ENCODE peak calls at places on chromosomes 11 and 22, in ten cellular contexts. One of them, this sample, is unnamed. For H3K4me1, the result is how much of the 10 kb centered on the place peaks cover.

GRCh38 chr22:40597541-40598453 is 38.7 kb downstream of the MRTFA start:
- DNase-seq in IMR-90: peak
- DNase-seq in Peyer's patch: no peak
- DNase-seq in H1: no peak
- DNase-seq in ovary: no peak
- DNase-seq in body of pancreas: no peak
- DNase-seq in testis: no peak
- DNase-seq in spleen: no peak
- DNase-seq in right lobe of liver: no peak
- DNase-seq in A549: no peak
- DNase-seq in this sample: no peak

GRCh38 chr11:561148-562003 is 606 bp downstream of the RASSF7 start:
- DNase-seq in IMR-90: no peak
- DNase-seq in Peyer's patch: peak
- DNase-seq in H1: peak
- DNase-seq in testis: peak
- DNase-seq in body of pancreas: peak
- DNase-seq in A549: peak
- DNase-seq in right lobe of liver: peak
- DNase-seq in ovary: no peak
- DNase-seq in spleen: no peak
- DNase-seq in this sample: no peak

GRCh38 chr22:31646186-31647019 is 15.6 kb downstream of the PISD start:
- DNase-seq in IMR-90: peak
- DNase-seq in ovary: no peak
- DNase-seq in spleen: no peak
- DNase-seq in H1: no peak
- DNase-seq in testis: no peak
- DNase-seq in body of pancreas: no peak
- DNase-seq in Peyer's patch: no peak
- DNase-seq in A549: peak
- DNase-seq in right lobe of liver: no peak
- DNase-seq in this sample: no peak

GRCh38 chr11:125397421-125397820 is 98.6 kb downstream of the FEZ1 start:
- DNase-seq in spleen: peak
- DNase-seq in body of pancreas: no peak
- DNase-seq in A549: no peak
- DNase-seq in right lobe of liver: no peak
- DNase-seq in IMR-90: no peak
- DNase-seq in Peyer's patch: no peak
- DNase-seq in testis: no peak
- DNase-seq in ovary: no peak
- DNase-seq in H1: no peak
- DNase-seq in this sample: no peak

GRCh38 chr11:119421351-119421750 is 1.6 kb downstream of the THY1 start:
- DNase-seq in right lobe of liver: no peak
- DNase-seq in H1: no peak
- DNase-seq in body of pancreas: no peak
- DNase-seq in A549: no peak
- DNase-seq in IMR-90: peak
- DNase-seq in spleen: no peak
- DNase-seq in testis: no peak
- DNase-seq in Peyer's patch: no peak
- DNase-seq in ovary: no peak
- DNase-seq in this sample: no peak

GRCh38 chr11:115178705-115179104 is 325.5 kb downstream of the CADM1 start:
- DNase-seq in Peyer's patch: no peak
- DNase-seq in A549: no peak
- DNase-seq in H1: no peak
- DNase-seq in spleen: no peak
- DNase-seq in ovary: no peak
- DNase-seq in IMR-90: no peak
- DNase-seq in right lobe of liver: no peak
- DNase-seq in body of pancreas: no peak
- DNase-seq in testis: no peak
- DNase-seq in this sample: no peak

GRCh38 chr11:20374746-20375305 is 11.3 kb downstream of the HTATIP2 start:
- DNase-seq in Peyer's patch: peak
- DNase-seq in right lobe of liver: no peak
- DNase-seq in body of pancreas: no peak
- DNase-seq in A549: no peak
- DNase-seq in spleen: no peak
- DNase-seq in H1: no peak
- DNase-seq in ovary: no peak
- DNase-seq in testis: no peak
- DNase-seq in IMR-90: peak
- DNase-seq in this sample: no peak

GRCh38 chr11:4704790-4705334 is 278 bp downstream of the MMP26 start:
- DNase-seq in right lobe of liver: no peak
- DNase-seq in H1: peak
- DNase-seq in spleen: no peak
- DNase-seq in ovary: no peak
- DNase-seq in testis: no peak
- DNase-seq in body of pancreas: no peak
- DNase-seq in A549: no peak
- DNase-seq in IMR-90: no peak
- DNase-seq in Peyer's patch: no peak
- DNase-seq in this sample: no peak

GRCh38 chr11:34136420-34136819 is 31.0 kb downstream of the NAT10 start:
- DNase-seq in Peyer's patch: no peak
- DNase-seq in spleen: no peak
- DNase-seq in H1: no peak
- DNase-seq in IMR-90: no peak
- DNase-seq in A549: no peak
- DNase-seq in ovary: no peak
- DNase-seq in body of pancreas: no peak
- DNase-seq in right lobe of liver: no peak
- DNase-seq in testis: no peak
- DNase-seq in this sample: no peak

GRCh38 chr22:42376721-42377177 is 55.5 kb downstream of the NFAM1 start:
- DNase-seq in testis: peak
- DNase-seq in IMR-90: peak
- DNase-seq in H1: no peak
- DNase-seq in A549: no peak
- DNase-seq in ovary: no peak
- DNase-seq in body of pancreas: peak
- DNase-seq in right lobe of liver: peak
- DNase-seq in Peyer's patch: peak
- DNase-seq in spleen: peak
- DNase-seq in this sample: peak

GRCh38 chr11:11535611-11536010 is 86.2 kb downstream of the GALNT18 start:
- DNase-seq in body of pancreas: no peak
- DNase-seq in ovary: no peak
- DNase-seq in H1: no peak
- DNase-seq in right lobe of liver: no peak
- DNase-seq in A549: no peak
- DNase-seq in IMR-90: no peak
- DNase-seq in Peyer's patch: no peak
- DNase-seq in testis: no peak
- DNase-seq in spleen: no peak
- DNase-seq in this sample: no peak

GRCh38 chr11:34188181-34188580 is 82.8 kb downstream of the NAT10 start:
- DNase-seq in body of pancreas: no peak
- DNase-seq in Peyer's patch: no peak
- DNase-seq in ovary: no peak
- DNase-seq in A549: no peak
- DNase-seq in spleen: no peak
- DNase-seq in testis: no peak
- DNase-seq in IMR-90: no peak
- DNase-seq in right lobe of liver: no peak
- DNase-seq in H1: no peak
- DNase-seq in this sample: no peak

GRCh38 chr11:56885182-56885581 is 103.5 kb upstream of the OR5AK2 start:
- DNase-seq in IMR-90: no peak
- DNase-seq in right lobe of liver: no peak
- DNase-seq in ovary: no peak
- DNase-seq in H1: no peak
- DNase-seq in body of pancreas: peak
- DNase-seq in A549: no peak
- DNase-seq in Peyer's patch: peak
- DNase-seq in testis: no peak
- DNase-seq in spleen: no peak
- DNase-seq in this sample: no peak

GRCh38 chr11:56887940-56888339 is 100.8 kb upstream of the OR5AK2 start:
- DNase-seq in right lobe of liver: no peak
- DNase-seq in IMR-90: no peak
- DNase-seq in ovary: no peak
- DNase-seq in H1: no peak
- DNase-seq in body of pancreas: no peak
- DNase-seq in testis: no peak
- DNase-seq in spleen: no peak
- DNase-seq in Peyer's patch: no peak
- DNase-seq in A549: no peak
- DNase-seq in this sample: no peak

GRCh38 chr11:56886465-56886864 is 102.2 kb upstream of the OR5AK2 start:
- DNase-seq in spleen: no peak
- DNase-seq in Peyer's patch: no peak
- DNase-seq in IMR-90: no peak
- DNase-seq in body of pancreas: no peak
- DNase-seq in testis: no peak
- DNase-seq in right lobe of liver: no peak
- DNase-seq in ovary: no peak
- DNase-seq in H1: no peak
- DNase-seq in A549: no peak
- DNase-seq in this sample: no peak

GRCh38 chr11:56885854-56886253 is 102.9 kb upstream of the OR5AK2 start:
- DNase-seq in IMR-90: no peak
- DNase-seq in ovary: no peak
- DNase-seq in spleen: no peak
- DNase-seq in body of pancreas: no peak
- DNase-seq in testis: no peak
- DNase-seq in right lobe of liver: no peak
- DNase-seq in H1: no peak
- DNase-seq in Peyer's patch: no peak
- DNase-seq in A549: no peak
- DNase-seq in this sample: no peak

DNA sequence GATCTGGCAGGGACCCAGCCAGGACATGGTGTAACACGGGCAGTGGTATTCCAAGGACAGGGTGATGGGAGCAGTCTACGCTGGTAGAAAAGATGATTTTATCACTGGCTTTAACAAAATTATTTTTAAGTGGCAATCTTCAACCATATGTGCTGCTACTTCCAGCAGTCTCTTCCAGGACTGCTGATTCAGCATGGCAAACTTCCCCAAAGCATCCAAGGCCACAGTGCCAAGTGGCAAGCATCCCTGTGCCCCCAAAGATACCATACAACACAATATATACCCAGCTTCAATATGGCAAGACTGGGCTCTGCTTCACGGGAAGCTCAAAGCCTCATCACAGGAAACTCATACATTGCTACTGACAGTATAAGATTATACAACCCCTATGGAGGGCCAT is 105.1 kb upstream of the OR5AK2 start:
- DNase-seq in body of pancreas: no peak
- DNase-seq in spleen: no peak
- DNase-seq in Peyer's patch: no peak
- DNase-seq in ovary: no peak
- DNase-seq in testis: no peak
- DNase-seq in right lobe of liver: no peak
- DNase-seq in IMR-90: no peak
- DNase-seq in A549: no peak
- DNase-seq in H1: no peak
- DNase-seq in this sample: no peak
- H3K4me1 ChIP-seq in body of pancreas: under half
- H3K4me1 ChIP-seq in spleen: under half
- H3K4me1 ChIP-seq in Peyer's patch: under half
- H3K4me1 ChIP-seq in ovary: under half
- H3K4me1 ChIP-seq in testis: under half
- H3K4me1 ChIP-seq in right lobe of liver: under half
- H3K4me1 ChIP-seq in IMR-90: under half
- H3K4me1 ChIP-seq in A549: under half
- H3K4me1 ChIP-seq in H1: under half
- H3K4me1 ChIP-seq in this sample: under half

DNA sequence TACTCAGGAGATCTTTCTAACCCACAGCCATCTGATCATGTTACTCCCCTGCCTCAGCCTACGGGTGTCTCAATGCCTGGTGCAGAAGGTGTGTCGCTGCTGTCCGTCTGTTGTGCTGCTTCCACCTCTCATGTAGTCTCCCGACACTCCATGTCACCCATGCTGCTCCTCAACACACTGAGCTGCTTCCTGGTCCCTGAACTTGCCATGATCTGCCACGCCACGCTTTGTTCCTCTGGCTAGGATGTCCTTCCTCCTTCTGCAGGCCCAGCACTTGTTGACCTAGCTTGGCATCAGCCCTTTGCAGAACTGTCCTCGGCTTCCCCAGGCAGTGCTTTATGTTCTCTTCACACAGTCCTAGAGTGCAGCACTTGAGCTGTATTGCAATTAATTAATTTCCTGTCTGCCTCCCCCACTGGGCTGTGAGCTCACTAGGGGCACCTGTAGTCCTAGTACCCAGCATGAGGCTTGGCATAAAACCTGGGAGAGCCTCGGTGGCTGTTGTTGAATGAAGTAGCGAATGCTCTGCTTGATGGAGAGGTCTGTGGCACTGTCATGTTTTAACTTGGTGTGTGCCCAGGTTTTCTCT is 9.5 kb downstream of the GTPBP1 start:
- DNase-seq in Peyer's patch: no peak
- DNase-seq in testis: no peak
- DNase-seq in H1: no peak
- DNase-seq in IMR-90: no peak
- DNase-seq in body of pancreas: no peak
- DNase-seq in spleen: peak
- DNase-seq in right lobe of liver: no peak
- DNase-seq in A549: no peak
- DNase-seq in ovary: no peak
- DNase-seq in this sample: no peak
- TF ChIP-seq POLR2A in Peyer's patch: no peak
- TF ChIP-seq POLR2A in testis: no peak
- TF ChIP-seq POLR2A in H1: no peak
- TF ChIP-seq POLR2A in IMR-90: no peak
- TF ChIP-seq POLR2A in body of pancreas: no peak
- TF ChIP-seq POLR2A in spleen: no peak
- TF ChIP-seq POLR2A in right lobe of liver: no peak
- TF ChIP-seq POLR2A in A549: no peak
- TF ChIP-seq POLR2A in ovary: no peak
- TF ChIP-seq POLR2A in this sample: no peak

GRCh38 chr11:8773916-8774537 is 91.4 kb downstream of the RPL27A start:
- DNase-seq in IMR-90: no peak
- DNase-seq in testis: no peak
- DNase-seq in right lobe of liver: no peak
- DNase-seq in A549: no peak
- DNase-seq in Peyer's patch: no peak
- DNase-seq in body of pancreas: no peak
- DNase-seq in ovary: no peak
- DNase-seq in spleen: no peak
- DNase-seq in H1: no peak
- DNase-seq in this sample: peak
- H3K4me1 ChIP-seq in IMR-90: under half
- H3K4me1 ChIP-seq in testis: half or more
- H3K4me1 ChIP-seq in right lobe of liver: under half
- H3K4me1 ChIP-seq in A549: under half
- H3K4me1 ChIP-seq in Peyer's patch: under half
- H3K4me1 ChIP-seq in body of pancreas: half or more
- H3K4me1 ChIP-seq in ovary: under half
- H3K4me1 ChIP-seq in spleen: half or more
- H3K4me1 ChIP-seq in H1: under half
- H3K4me1 ChIP-seq in this sample: under half

DNA sequence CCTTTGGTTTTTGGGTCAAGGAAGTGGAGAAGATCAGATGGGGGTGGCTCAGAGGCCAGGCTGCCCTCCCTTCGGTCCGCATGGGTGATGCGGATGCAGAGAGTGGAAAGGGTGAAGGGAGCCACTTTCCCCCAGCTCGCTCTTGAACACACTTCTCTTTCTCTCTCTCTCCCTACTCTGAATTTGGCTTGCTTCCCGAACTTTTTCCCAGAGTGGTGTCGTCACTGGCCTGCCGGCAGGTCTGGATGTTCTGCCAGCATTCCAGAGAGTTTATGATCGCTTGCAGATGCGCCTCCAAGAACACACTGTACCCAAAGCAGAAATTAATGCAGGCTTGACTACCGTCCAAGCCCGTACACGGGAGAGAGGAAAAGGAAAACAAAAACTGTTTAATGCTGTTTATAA is 103.2 kb downstream of the ZBTB16 start:
- DNase-seq in right lobe of liver: peak
- DNase-seq in IMR-90: peak
- DNase-seq in body of pancreas: peak
- DNase-seq in ovary: peak
- DNase-seq in spleen: no peak
- DNase-seq in H1: no peak
- DNase-seq in Peyer's patch: peak
- DNase-seq in A549: peak
- DNase-seq in testis: peak
- DNase-seq in this sample: peak
- TF ChIP-seq POLR2A in right lobe of liver: peak
- TF ChIP-seq POLR2A in IMR-90: no peak
- TF ChIP-seq POLR2A in body of pancreas: peak
- TF ChIP-seq POLR2A in ovary: no peak
- TF ChIP-seq POLR2A in spleen: no peak
- TF ChIP-seq POLR2A in H1: no peak
- TF ChIP-seq POLR2A in Peyer's patch: no peak
- TF ChIP-seq POLR2A in A549: no peak
- TF ChIP-seq POLR2A in testis: no peak
- TF ChIP-seq POLR2A in this sample: peak

This sample was measured in uterus.